ENCODE peak calls at places on chromosomes 6 and 20, in nine cellular contexts. S is psoas muscle, T is GM23248, U is fibroblast of mammary gland, P is GM12865, W is NB4, K is coronary artery, J is ascending aorta, C is neuronal stem cell. O is an unnamed sample.

GRCh38 chr20:56328861-56329260 is 29.9 kb upstream of the FAM210B start:
- DNase-seq in T (peak; percentile 47), W (peak; percentile 45), J (no peak), C (no peak), K (no peak), P (no peak), S (no peak), U (peak; percentile 10), O (no peak)

GRCh38 chr6:83432626-83433025 is 1.8 kb upstream of the ME1 start:
- DNase-seq in S (no peak), K (no peak), P (no peak), T (no peak), J (no peak), U (no peak), C (no peak), W (no peak), O (no peak)

GRCh38 chr20:35077872-35078271 is 14.7 kb downstream of the TRPC4AP start:
- DNase-seq in U (no peak), K (no peak), T (no peak), C (no peak), W (no peak), J (no peak), S (no peak), P (no peak), O (no peak)

GRCh38 chr6:47071681-47072080 is 29.5 kb upstream of the ADGRF1 start:
- DNase-seq in K (no peak), C (no peak), W (no peak), J (no peak), P (no peak), U (no peak), T (no peak), S (no peak), O (no peak)

GRCh38 chr6:26235240-26235730 is 129.7 kb upstream of the BTN3A2 start:
- DNase-seq in W (peak; percentile 48), S (no peak), P (peak; percentile 40), K (no peak), J (no peak), T (no peak), C (no peak), U (no peak), O (no peak)

GRCh38 chr6:111837641-111838500 is 35.4 kb downstream of the FYN start:
- DNase-seq in S (no peak), J (no peak), C (no peak), K (no peak), W (no peak), U (no peak), P (peak; percentile 89), T (no peak), O (no peak)

GRCh38 chr20:57840066-57840465 is 130.3 kb upstream of the PMEPA1 start:
- DNase-seq in T (peak; percentile 23), K (no peak), S (no peak), C (no peak), W (no peak), U (no peak), P (no peak), J (no peak), O (peak; percentile 5)

GRCh38 chr20:23520185-23520584 is 29.3 kb downstream of the CST8 start:
- DNase-seq in T (no peak), K (no peak), C (no peak), P (no peak), S (no peak), W (peak; percentile 38), J (no peak), U (no peak), O (no peak)

GRCh38 chr6:111951439-111952140 is 78.3 kb upstream of the FYN start:
- DNase-seq in K (no peak), W (no peak), J (no peak), T (no peak), C (no peak), U (no peak), P (no peak), S (no peak), O (no peak)

GRCh38 chr6:119147101-119148053 is 68.9 kb upstream of the FAM184A start:
- DNase-seq in K (peak; percentile 84), J (peak; percentile 87), P (peak; percentile 90), C (no peak), W (peak; percentile 94), U (peak; percentile 100), S (peak; percentile 60), T (peak; percentile 97), O (no peak)

GRCh38 chr6:130788954-130789353 is 38.3 kb upstream of the SMLR1 start:
- DNase-seq in C (no peak), U (no peak), K (no peak), S (no peak), J (no peak), W (peak; percentile 6), P (no peak), T (no peak), O (no peak)

GRCh38 chr6:143743256-143744166 is 65.7 kb downstream of the PHACTR2 start:
- DNase-seq in K (no peak), W (no peak), C (no peak), U (no peak), J (no peak), T (peak; percentile 18), S (no peak), P (no peak), O (no peak)

GRCh38 chr6:130115036-130115435 is 96.7 kb downstream of the L3MBTL3 start:
- DNase-seq in P (peak; percentile 83), W (no peak), K (no peak), C (no peak), S (no peak), J (no peak), U (no peak), T (no peak), O (no peak)

GRCh38 chr6:7907159-7907558 is 3.4 kb downstream of the TXNDC5 start:
- DNase-seq in C (no peak), W (no peak), K (no peak), U (no peak), J (no peak), T (no peak), S (no peak), P (no peak), O (peak; percentile 30)
- H3K4me3 ChIP-seq in C (no peak overlapping the region), W (peak overlapping the region; percentile 16), K (no peak overlapping the region), U (no peak overlapping the region), J (no peak overlapping the region), T (no peak overlapping the region), S (no peak overlapping the region), P (peak overlapping the region; percentile 86), O (no peak overlapping the region)

DNA sequence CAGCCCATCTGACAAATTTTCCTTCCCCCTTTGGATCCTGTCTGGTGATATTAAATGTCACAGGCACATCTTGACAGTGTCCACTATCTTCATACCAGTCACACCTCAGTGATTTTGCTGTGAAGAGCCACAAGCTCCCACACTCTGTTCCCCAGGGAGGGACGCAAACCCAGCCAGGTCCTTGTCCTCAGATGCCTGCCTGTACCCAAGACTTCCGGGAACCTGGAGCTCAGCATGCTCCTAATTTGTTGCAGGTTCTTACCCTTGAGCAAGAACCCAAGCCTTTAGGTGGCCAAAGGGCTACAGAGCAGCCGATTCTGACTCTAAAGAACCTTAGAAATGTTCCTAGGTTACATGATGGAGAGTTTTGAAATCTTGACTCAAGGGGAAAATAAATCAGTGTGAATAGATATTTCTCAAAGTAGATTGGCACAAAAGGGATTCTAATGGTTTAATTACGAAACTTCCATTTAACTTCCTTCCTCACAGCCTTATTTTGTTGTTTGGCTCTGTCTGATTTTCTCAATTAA is 66.2 kb upstream of the MTHFD1L start:
- DNase-seq in S (peak; percentile 41), J (no peak), K (no peak), P (no peak), U (no peak), W (no peak), C (no peak), T (no peak), O (no peak)
- H3K4me3 ChIP-seq in S (no peak overlapping the region), J (no peak overlapping the region), K (no peak overlapping the region), P (no peak overlapping the region), U (no peak overlapping the region), W (no peak overlapping the region), C (no peak overlapping the region), T (no peak overlapping the region), O (no peak overlapping the region)

DNA sequence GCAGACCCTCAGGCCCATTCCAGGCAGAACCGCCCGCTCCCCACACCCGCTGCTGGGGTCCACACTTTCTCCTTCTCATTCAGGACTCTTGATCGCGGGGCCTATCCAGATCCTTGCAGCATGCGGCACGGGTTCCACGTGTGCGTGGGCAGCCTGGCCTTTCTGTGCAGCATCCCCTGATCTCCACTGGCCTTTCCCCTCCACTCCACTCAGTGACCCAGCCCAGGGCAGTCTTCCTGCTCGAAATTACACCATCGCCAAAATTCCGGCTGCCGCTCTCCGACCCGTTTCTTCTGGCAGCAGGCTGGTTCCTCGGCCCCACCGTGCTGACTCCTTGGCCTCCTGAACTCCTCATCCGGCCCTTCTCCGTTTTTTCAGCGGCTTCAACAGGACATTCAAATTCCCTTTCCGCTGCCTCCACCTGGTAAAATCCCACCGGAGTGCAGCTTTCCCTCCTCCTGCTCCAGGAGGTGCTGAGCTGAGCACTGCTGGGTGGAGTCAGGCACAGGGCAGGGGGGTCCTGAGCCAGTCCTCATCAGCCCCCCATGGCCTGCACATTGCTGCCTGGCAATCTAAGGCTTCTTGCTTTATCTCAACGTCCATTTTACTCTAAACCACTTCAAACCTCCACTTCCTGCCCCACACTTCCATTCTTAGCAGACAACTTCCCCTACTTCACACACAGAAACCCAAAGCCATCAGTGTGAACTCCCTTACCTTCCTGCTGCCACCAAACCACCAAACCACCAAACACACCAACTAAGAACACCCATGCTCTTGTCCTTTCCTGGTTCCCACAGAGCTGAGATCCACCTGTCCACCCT is 9.0 kb downstream of the SFT2D1 start:
- DNase-seq in J (no peak), T (no peak), C (no peak), U (no peak), K (no peak), S (no peak), W (peak; percentile 66), P (peak; percentile 89), O (no peak)
- H3K4me3 ChIP-seq in J (no peak overlapping the region), T (no peak overlapping the region), C (no peak overlapping the region), U (no peak overlapping the region), K (no peak overlapping the region), S (no peak overlapping the region), W (no peak overlapping the region), P (peak overlapping the region; percentile 40), O (no peak overlapping the region)

GRCh38 chr20:63737940-63738686 is 1.5 kb upstream of the SLC2A4RG start:
- DNase-seq in T (no peak), S (no peak), P (peak; percentile 70), W (no peak), U (no peak), C (no peak), J (peak; percentile 65), K (peak; percentile 78), O (peak; percentile 50)

GRCh38 chr20:63735859-63736718 is at the start of gene LIME1:
- DNase-seq in P (peak; percentile 87), W (no peak), C (no peak), S (no peak), U (no peak), K (no peak), J (peak; percentile 61), T (no peak), O (no peak)

GRCh38 chr20:63738687-63739128 is 868 bp upstream of the SLC2A4RG start:
- DNase-seq in W (no peak), S (peak; percentile 77), K (no peak), U (peak; percentile 25), P (peak; percentile 48), C (peak; percentile 70), J (peak; percentile 82), T (peak; percentile 56), O (peak; percentile 95)

GRCh38 chr20:63736893-63737689 is 627 bp downstream of the LIME1 start:
- DNase-seq in C (no peak), S (no peak), K (peak; percentile 76), J (peak; percentile 63), P (peak; percentile 77), T (no peak), U (no peak), W (no peak), O (no peak)

DNA sequence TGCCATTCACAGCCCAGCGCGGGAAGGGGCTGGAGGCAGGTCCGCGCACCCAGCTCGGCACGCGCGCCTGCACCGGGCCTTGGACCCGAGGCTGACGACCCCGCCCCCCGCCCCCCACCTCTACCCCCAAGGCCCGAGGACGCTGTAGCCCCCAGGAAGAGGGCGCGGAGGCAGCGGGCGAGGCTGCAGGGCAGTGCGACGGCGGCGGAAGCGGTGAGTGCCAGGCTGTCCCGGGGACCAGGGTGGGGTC is 1.2 kb downstream of the LIME1 start:
- DNase-seq in S (no peak), K (no peak), W (no peak), T (no peak), C (no peak), U (no peak), P (no peak), J (peak; percentile 62), O (peak; percentile 67)
- H3K4me3 ChIP-seq in S (peak overlapping the region; percentile 25), K (peak overlapping the region; percentile 78), W (no peak overlapping the region), T (no peak overlapping the region), C (no peak overlapping the region), U (no peak overlapping the region), P (peak overlapping the region; percentile 69), J (no peak overlapping the region), O (no peak overlapping the region)